ENCODE peak calls at places on chromosomes 16 and 17, in six cellular contexts. O, U, G, C, T and M are unnamed samples. For H3K36me3 and H3K9me2, the result is how much of the 10 kb centered on the place peaks cover.

GRCh38 chr17:66214893-66215528 is 14.2 kb downstream of the APOH start:
- DNase-seq in U (no peak), T (no peak), C (no peak), O (no peak), G (no peak), M (no peak)

GRCh38 chr17:42387221-42387657 is 1.0 kb downstream of the STAT3 start:
- DNase-seq in T (peak), O (no peak), C (no peak), U (peak), G (no peak), M (no peak)

GRCh38 chr17:3798273-3799180 is 2.5 kb downstream of the ITGAE start:
- DNase-seq in G (no peak), U (peak), C (no peak), T (no peak), O (peak), M (no peak)

GRCh38 chr17:6212766-6213165 is 142.6 kb downstream of the WSCD1 start:
- DNase-seq in U (no peak), O (no peak), C (no peak), T (no peak), G (no peak), M (no peak)

GRCh38 chr16:2507679-2508064 is 6.1 kb upstream of the ATP6V0C start:
- DNase-seq in U (no peak), T (no peak), O (no peak), G (no peak), C (no peak), M (no peak)

GRCh38 chr17:39674702-39675389 is 6.6 kb downstream of the PNMT start:
- DNase-seq in O (peak), C (no peak), T (no peak), G (no peak), U (no peak), M (peak)

GRCh38 chr17:1123397-1124237 is 56.2 kb downstream of the ABR start:
- DNase-seq in G (no peak), T (peak), O (no peak), C (no peak), U (no peak), M (no peak)

GRCh38 chr16:80231888-80232287 is 308.9 kb upstream of the DYNLRB2 start:
- DNase-seq in O (no peak), G (no peak), C (no peak), T (no peak), U (peak), M (no peak)

GRCh38 chr16:53973021-53973420 is 269.1 kb downstream of the FTO start:
- DNase-seq in C (no peak), T (no peak), U (no peak), G (no peak), O (no peak), M (no peak)

GRCh38 chr16:74608944-74609343 is 2.0 kb upstream of the GLG1 start:
- DNase-seq in C (no peak), U (no peak), T (no peak), G (no peak), O (no peak), M (no peak)

GRCh38 chr17:69117855-69118758 is 23.6 kb downstream of the ABCA6 start:
- DNase-seq in O (no peak), T (no peak), G (no peak), U (no peak), C (no peak), M (no peak)

GRCh38 chr16:53091508-53092211 is 36.9 kb downstream of the CHD9 start:
- DNase-seq in G (no peak), T (peak), O (no peak), U (peak), C (no peak), M (peak)

GRCh38 chr16:4358831-4359561 is 7.9 kb upstream of the PAM16 start:
- DNase-seq in T (peak), C (no peak), O (peak), U (peak), G (no peak), M (peak)

GRCh38 chr17:74836191-74836590 is 23.5 kb downstream of the GRIN2C start:
- DNase-seq in G (no peak), U (no peak), T (no peak), O (no peak), C (no peak), M (no peak)

GRCh38 chr16:31073073-31073822 is 792 bp downstream of the ZNF668 start:
- DNase-seq in T (peak), O (peak), C (peak), U (peak), G (peak), M (peak)

GRCh38 chr16:56864910-56865309 is at the start of gene SLC12A3:
- DNase-seq in C (no peak), G (no peak), T (peak), U (no peak), O (no peak), M (no peak)

GRCh38 chr17:35212668-35213067 is 18.5 kb upstream of the SLC35G3 start:
- DNase-seq in C (no peak), G (no peak), O (no peak), U (no peak), T (no peak), M (no peak)

GRCh38 chr16:75139498-75139897 is 8.8 kb upstream of the ZFP1 start:
- DNase-seq in C (no peak), G (no peak), T (no peak), U (no peak), O (no peak), M (no peak)

DNA sequence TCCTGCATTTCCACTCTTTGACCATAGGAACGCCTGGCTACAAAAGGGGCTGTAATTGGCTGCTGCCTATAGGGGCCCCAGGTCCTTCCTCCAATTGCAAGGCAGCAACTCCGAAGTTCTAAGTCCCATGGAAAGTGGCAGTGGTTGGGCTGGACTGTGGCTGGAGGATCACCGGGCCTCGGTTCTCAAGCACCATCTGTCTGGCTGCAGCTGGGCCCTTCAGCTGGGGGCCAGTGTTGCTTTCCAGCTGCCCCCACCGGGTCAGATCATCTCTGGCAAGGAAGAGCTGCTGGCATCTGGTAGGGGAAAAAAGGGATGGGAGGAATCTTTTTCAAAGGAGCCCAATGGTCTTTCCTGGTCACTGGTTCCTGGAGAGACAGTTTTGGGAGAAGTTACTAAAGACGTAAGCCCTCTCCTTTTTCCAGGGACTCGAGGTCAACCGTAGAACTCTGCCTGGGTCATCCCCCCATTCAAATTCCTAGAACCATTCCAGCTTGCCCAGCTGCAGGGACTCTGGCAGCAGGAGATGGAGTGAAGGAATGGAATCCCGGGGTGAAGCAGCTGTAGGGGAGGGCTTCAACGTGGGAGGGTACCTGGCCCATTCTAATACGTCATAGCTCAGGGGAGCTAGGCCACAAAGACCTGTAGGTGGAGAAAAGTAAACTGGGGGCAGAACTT is 13.3 kb upstream of the MRPS23 start:
- DNase-seq in U (no peak), C (no peak), T (peak), O (no peak), G (no peak), M (no peak)
- H3K9ac ChIP-seq in U (no peak), C (no peak), T (no peak), O (no peak), G (peak), M (no peak)

GRCh38 chr16:89887243-89887642 is 13.9 kb downstream of the TCF25 start:
- DNase-seq in U (no peak), O (no peak), C (no peak), T (no peak), G (no peak), M (no peak)
- H3K36me3 ChIP-seq in U (half or more), O (under half), C (under half), T (half or more), G (half or more), M (under half)

DNA sequence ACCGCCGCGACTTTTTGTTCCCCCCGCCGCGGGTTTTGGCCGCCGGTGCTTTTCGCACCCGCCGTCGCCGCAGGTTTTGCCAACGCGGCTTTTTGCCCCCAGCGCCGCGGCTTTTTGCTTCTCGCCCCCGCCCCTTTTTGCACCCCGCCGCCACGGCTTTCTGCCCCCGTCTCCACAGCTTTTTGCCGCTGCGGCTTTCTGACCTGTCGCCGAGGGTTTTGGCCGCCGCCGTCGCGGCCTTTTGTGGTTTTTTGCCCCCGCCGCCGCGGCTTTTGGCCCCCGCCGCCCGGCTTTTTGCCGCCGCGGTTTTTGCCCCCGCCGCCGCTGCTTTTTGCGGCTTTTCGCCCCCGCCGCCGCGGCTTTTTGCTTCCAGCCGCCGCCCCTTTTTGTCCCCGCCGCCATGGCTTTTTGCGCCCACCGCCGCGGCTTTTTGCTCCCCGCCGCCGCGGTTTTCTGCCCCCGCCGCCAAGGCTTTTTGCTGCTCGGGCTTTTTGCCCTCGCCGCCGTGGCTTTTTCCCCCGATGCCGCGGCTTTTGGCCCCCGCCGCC is 151.1 kb downstream of the KCNJ18 start:
- DNase-seq in G (no peak), U (no peak), C (no peak), T (no peak), O (no peak), M (no peak)
- H3K9me2 ChIP-seq in G (under half), U (under half), C (under half), T (under half), O (under half), M (under half)

DNA sequence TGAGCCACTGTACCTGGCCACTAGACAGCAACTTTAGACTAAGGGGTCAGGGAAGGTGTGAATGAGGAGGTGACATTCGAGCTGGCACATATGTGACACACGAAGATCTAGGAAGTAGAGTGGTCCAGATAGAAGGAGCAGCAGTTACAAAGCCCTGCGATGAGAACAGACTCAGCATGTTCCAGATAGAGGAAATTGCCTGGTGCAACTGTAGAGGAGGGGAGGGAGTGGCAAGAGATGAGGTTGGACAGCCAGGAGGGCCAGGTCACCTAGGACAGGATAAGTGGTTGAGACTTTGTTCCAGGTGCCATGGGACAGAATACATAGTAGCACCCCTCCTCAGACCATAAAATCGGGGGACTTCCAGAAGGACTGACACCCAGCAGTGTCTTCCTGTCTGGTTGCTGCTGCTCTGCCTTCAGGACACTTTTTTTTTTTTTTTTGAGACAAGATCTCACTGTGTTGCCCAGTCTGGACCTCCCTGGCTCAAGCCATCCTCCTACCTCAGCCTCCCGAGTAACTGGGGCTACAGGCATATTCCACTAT is 11.0 kb upstream of the CENPT start:
- DNase-seq in G (no peak), C (no peak), U (peak), O (no peak), T (no peak), M (no peak)
- H3K9ac ChIP-seq in G (peak), C (no peak), U (peak), O (peak), T (peak), M (no peak)